ENCODE peak calls at places on chromosomes 2 and 18, in nine cellular contexts. T is GM12865; W is activated CD8-positive, alpha-beta T cell treated with anti-CD3 and anti-CD28 coated beads for 36 hours; N is psoas muscle; M is stomach; Q is HCT116; R is body of pancreas; C is thoracic aorta; S is left ventricle myocardium inferior. Y is an unnamed sample.

GRCh38 chr18:13361422-13361821 is 142.9 kb downstream of the LDLRAD4 start:
- DNase-seq in T (no peak), W (no peak), N (no peak), M (no peak), Q (no peak), R (no peak), C (no peak), S (no peak), Y (peak)

GRCh38 chr2:190607657-190608357 is 41.1 kb upstream of the NAB1 start:
- DNase-seq in T (no peak), W (no peak), N (no peak), M (no peak), Q (peak), R (no peak), C (no peak), S (no peak), Y (no peak)

GRCh38 chr18:43592268-43592667 is 315.0 kb upstream of the SYT4 start:
- DNase-seq in T (no peak), W (no peak), N (no peak), M (no peak), Q (no peak), R (no peak), C (no peak), S (no peak), Y (no peak)

GRCh38 chr2:66867038-66867380 is 432.1 kb downstream of the MEIS1 start:
- DNase-seq in T (no peak), W (no peak), N (no peak), M (no peak), Q (no peak), R (no peak), C (no peak), S (no peak), Y (no peak)

GRCh38 chr2:178420463-178420990 is 30.4 kb downstream of the PRKRA start:
- DNase-seq in T (no peak), W (no peak), N (no peak), M (no peak), Q (no peak), R (no peak), C (no peak), S (no peak), Y (no peak)

GRCh38 chr18:36127866-36128845 is 984 bp downstream of the SLC39A6 start:
- DNase-seq in T (peak), W (no peak), N (no peak), M (no peak), Q (no peak), R (no peak), C (no peak), S (no peak), Y (no peak)

GRCh38 chr18:50607374-50607933 is 47.6 kb downstream of the MAPK4 start:
- DNase-seq in T (no peak), W (no peak), N (no peak), M (no peak), Q (no peak), R (no peak), C (no peak), S (no peak), Y (no peak)

GRCh38 chr18:56028514-56028913 is 440.5 kb upstream of the TCF4 start:
- DNase-seq in T (no peak), W (no peak), N (no peak), M (no peak), Q (no peak), R (no peak), C (no peak), S (no peak), Y (no peak)

GRCh38 chr2:101758001-101758400 is 60.5 kb downstream of the MAP4K4 start:
- DNase-seq in T (peak), W (peak), N (no peak), M (no peak), Q (no peak), R (no peak), C (no peak), S (no peak), Y (no peak)

GRCh38 chr2:162153608-162154224 is 1.7 kb upstream of the GCG start:
- DNase-seq in T (peak), W (peak), N (no peak), M (peak), Q (peak), R (peak), C (no peak), S (no peak), Y (peak)

GRCh38 chr2:117785740-117786139 is 28.8 kb upstream of the DDX18 start:
- DNase-seq in T (peak), W (peak), N (no peak), M (peak), Q (peak), R (peak), C (no peak), S (no peak), Y (peak)

GRCh38 chr2:75041791-75042231 is 83.4 kb downstream of the POLE4 start:
- DNase-seq in T (no peak), W (no peak), N (no peak), M (no peak), Q (no peak), R (no peak), C (no peak), S (no peak), Y (no peak)

GRCh38 chr2:12764075-12764722 is 47.5 kb downstream of the TRIB2 start:
- DNase-seq in T (no peak), W (no peak), N (no peak), M (no peak), Q (no peak), R (no peak), C (no peak), S (no peak), Y (no peak)

GRCh38 chr2:144522741-144523605 is 3.1 kb upstream of the ZEB2 start:
- DNase-seq in T (no peak), W (peak), N (peak), M (no peak), Q (no peak), R (no peak), C (no peak), S (peak), Y (no peak)

GRCh38 chr2:60125880-60126444 is 427.5 kb downstream of the BCL11A start:
- DNase-seq in T (no peak), W (no peak), N (no peak), M (no peak), Q (no peak), R (no peak), C (no peak), S (no peak), Y (no peak)

GRCh38 chr18:22282311-22283235 is 113.2 kb downstream of the GATA6 start:
- DNase-seq in T (no peak), W (peak), N (no peak), M (no peak), Q (peak), R (no peak), C (no peak), S (no peak), Y (no peak)

GRCh38 chr18:79353238-79353637 is 42.5 kb upstream of the NFATC1 start:
- DNase-seq in T (no peak), W (no peak), N (no peak), M (no peak), Q (no peak), R (no peak), C (no peak), S (no peak), Y (no peak)

GRCh38 chr2:6080837-6081541 is 388.8 kb downstream of the SOX11 start:
- DNase-seq in T (no peak), W (no peak), N (no peak), M (no peak), Q (no peak), R (no peak), C (no peak), S (no peak), Y (no peak)

GRCh38 chr2:177106212-177106611 is 106.4 kb upstream of the HNRNPA3 start:
- DNase-seq in T (peak), W (no peak), N (no peak), M (no peak), Q (peak), R (no peak), C (no peak), S (no peak), Y (no peak)
- TF ChIP-seq CTCF in T (peak), W (peak), N (no peak), M (no peak), Q (peak), R (no peak), C (no peak), S (no peak), Y (no peak)

GRCh38 chr2:56191617-56192016 is 7.8 kb downstream of the CCDC85A start:
- DNase-seq in T (peak), W (no peak), N (no peak), M (no peak), Q (peak), R (no peak), C (no peak), S (no peak), Y (no peak)
- TF ChIP-seq CTCF in T (peak), W (no peak), N (peak), M (no peak), Q (peak), R (peak), C (peak), S (peak), Y (peak)

DNA sequence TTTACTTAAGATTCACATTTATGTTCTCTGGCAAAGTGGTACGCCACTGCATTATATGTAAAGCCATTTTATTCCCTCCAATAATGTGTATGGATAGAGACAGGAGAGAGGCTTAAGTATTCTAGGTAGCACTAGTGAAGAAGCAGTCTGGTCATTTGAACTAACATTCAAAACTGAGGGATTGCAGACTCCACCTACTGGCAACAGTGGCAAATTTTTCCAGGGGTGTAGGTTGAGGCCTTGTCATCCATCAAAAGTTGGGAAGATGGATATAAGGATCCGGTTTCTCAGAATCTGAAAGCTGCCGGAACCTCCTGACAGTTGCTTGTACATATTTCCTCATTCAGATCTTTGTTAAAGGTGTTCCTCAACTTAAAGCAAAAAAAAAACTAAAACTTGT is 465.5 kb upstream of the FSHR start:
- DNase-seq in T (no peak), W (no peak), N (no peak), M (no peak), Q (no peak), R (no peak), C (no peak), S (no peak), Y (no peak)
- TF ChIP-seq CTCF in T (no peak), W (no peak), N (no peak), M (no peak), Q (no peak), R (no peak), C (no peak), S (peak), Y (no peak)

DNA sequence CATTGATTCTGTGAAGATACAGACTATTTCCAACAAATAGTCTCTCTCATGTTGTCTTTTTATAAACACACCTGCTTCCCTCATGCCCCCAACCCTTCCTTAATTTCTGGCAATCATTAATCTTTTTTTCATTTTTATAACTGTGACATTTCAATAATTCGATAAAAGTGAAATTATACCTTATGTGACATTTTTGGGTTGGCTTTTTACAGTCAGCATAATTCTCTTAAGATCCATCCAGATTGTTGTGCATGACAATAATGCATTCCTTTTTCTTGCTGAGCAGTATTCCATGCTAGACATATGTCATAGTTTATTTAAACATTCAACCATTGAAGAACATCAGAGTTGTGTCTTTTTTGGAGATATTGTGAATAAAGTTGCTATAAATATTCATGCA is 541.8 kb upstream of the VRK2 start:
- DNase-seq in T (no peak), W (no peak), N (no peak), M (no peak), Q (no peak), R (no peak), C (no peak), S (no peak), Y (no peak)
- TF ChIP-seq CTCF in T (no peak), W (no peak), N (no peak), M (no peak), Q (no peak), R (no peak), C (no peak), S (no peak), Y (no peak)

GRCh38 chr2:35873921-35874320 is 481.7 kb upstream of the CRIM1 start:
- DNase-seq in T (no peak), W (no peak), N (no peak), M (no peak), Q (no peak), R (no peak), C (no peak), S (no peak), Y (no peak)
- TF ChIP-seq CTCF in T (no peak), W (no peak), N (no peak), M (no peak), Q (no peak), R (no peak), C (no peak), S (no peak), Y (no peak)